ENCODE peak calls at places on chromosome 6, in four cellular contexts. V is stimulated activated CD4-positive, alpha-beta T cell treated with anti-CD3 and anti-CD28 coated beads, Interleukin-1b, Interleukin-23, amount 100 ng/mL, for 48 hours; P is ovary; Z is CD8-positive, alpha-beta T cell. L is an unnamed sample.

GRCh38 chr6:111096246-111096645 is 8.9 kb downstream of the SLC16A10 start:
- DNase-seq in V (peak; percentile 32), P (no peak), Z (peak; percentile 37), L (no peak)

GRCh38 chr6:37171141-37171969 is 1.4 kb downstream of the PIM1 start:
- DNase-seq in V (peak; percentile 37), P (peak; percentile 49), Z (no peak), L (peak; percentile 54)

GRCh38 chr6:105921781-105922180 is 164.4 kb upstream of the PRDM1 start:
- DNase-seq in V (no peak), P (no peak), Z (no peak), L (no peak)

GRCh38 chr6:137043710-137044365 is 927 bp downstream of the IL20RA start:
- DNase-seq in V (no peak), P (peak; percentile 37), Z (no peak), L (no peak)

GRCh38 chr6:170277893-170278742 is 12.8 kb downstream of the DLL1 start:
- DNase-seq in V (no peak), P (no peak), Z (no peak), L (no peak)

GRCh38 chr6:111482236-111482958 is 621 bp downstream of the REV3L start:
- DNase-seq in V (peak; percentile 22), P (peak; percentile 60), Z (peak; percentile 12), L (peak; percentile 79)

GRCh38 chr6:126040826-126041225 is 54.5 kb downstream of the TRMT11 start:
- DNase-seq in V (no peak), P (no peak), Z (no peak), L (no peak)

GRCh38 chr6:138104618-138105213 is 2.5 kb downstream of the PERP start:
- DNase-seq in V (no peak), P (no peak), Z (no peak), L (no peak)

GRCh38 chr6:166512567-166512966 is 73.9 kb downstream of the RAMACL start:
- DNase-seq in V (peak; percentile 44), P (no peak), Z (peak; percentile 12), L (no peak)

GRCh38 chr6:159953091-159953581 is 15.7 kb upstream of the IGF2R start:
- DNase-seq in V (no peak), P (no peak), Z (no peak), L (peak; percentile 58)

L was measured in heart left ventricle.